ENCODE peak calls at places on chromosomes 6 and 20, in eight cellular contexts. One of them, this sample, is unnamed.

GRCh38 chr6:106688177-106688951 is 59.0 kb downstream of the QRSL1 start:
- DNase-seq in right lobe of liver: no peak
- DNase-seq in dermis blood vessel endothelial cell: no peak
- DNase-seq in cardiac muscle cell: no peak
- DNase-seq in activated gamma-delta T cell treated with anti-CD3 and anti-CD28 coated beads, Interleukin-2, amount 50 U/mL, for 16 hours: no peak
- DNase-seq in AG08395: no peak
- DNase-seq in AML-193: no peak
- DNase-seq in PC-9: no peak
- DNase-seq in this sample: no peak

GRCh38 chr20:1274485-1275313 is 8.6 kb downstream of the SNPH start:
- DNase-seq in cardiac muscle cell: no peak
- DNase-seq in dermis blood vessel endothelial cell: no peak
- DNase-seq in AML-193: no peak
- DNase-seq in AG08395: no peak
- DNase-seq in right lobe of liver: no peak
- DNase-seq in activated gamma-delta T cell treated with anti-CD3 and anti-CD28 coated beads, Interleukin-2, amount 50 U/mL, for 16 hours: no peak
- DNase-seq in PC-9: no peak
- DNase-seq in this sample: no peak

GRCh38 chr20:50610212-50610718 is 81.1 kb downstream of the RIPOR3 start:
- DNase-seq in cardiac muscle cell: no peak
- DNase-seq in dermis blood vessel endothelial cell: no peak
- DNase-seq in AML-193: no peak
- DNase-seq in PC-9: no peak
- DNase-seq in activated gamma-delta T cell treated with anti-CD3 and anti-CD28 coated beads, Interleukin-2, amount 50 U/mL, for 16 hours: no peak
- DNase-seq in AG08395: no peak
- DNase-seq in right lobe of liver: no peak
- DNase-seq in this sample: no peak

GRCh38 chr6:136344420-136344819 is 54.8 kb upstream of the BCLAF1 start:
- DNase-seq in PC-9: no peak
- DNase-seq in activated gamma-delta T cell treated with anti-CD3 and anti-CD28 coated beads, Interleukin-2, amount 50 U/mL, for 16 hours: no peak
- DNase-seq in AML-193: no peak
- DNase-seq in right lobe of liver: no peak
- DNase-seq in dermis blood vessel endothelial cell: peak
- DNase-seq in cardiac muscle cell: peak
- DNase-seq in AG08395: no peak
- DNase-seq in this sample: no peak

GRCh38 chr6:28940294-28940858 is 16.6 kb upstream of the TRIM27 start:
- DNase-seq in dermis blood vessel endothelial cell: no peak
- DNase-seq in PC-9: peak
- DNase-seq in cardiac muscle cell: no peak
- DNase-seq in right lobe of liver: no peak
- DNase-seq in AG08395: peak
- DNase-seq in AML-193: no peak
- DNase-seq in activated gamma-delta T cell treated with anti-CD3 and anti-CD28 coated beads, Interleukin-2, amount 50 U/mL, for 16 hours: no peak
- DNase-seq in this sample: peak

GRCh38 chr20:33169176-33169794 is 1.3 kb downstream of the BPIFA2 start:
- DNase-seq in dermis blood vessel endothelial cell: no peak
- DNase-seq in AML-193: peak
- DNase-seq in right lobe of liver: no peak
- DNase-seq in PC-9: no peak
- DNase-seq in activated gamma-delta T cell treated with anti-CD3 and anti-CD28 coated beads, Interleukin-2, amount 50 U/mL, for 16 hours: no peak
- DNase-seq in AG08395: no peak
- DNase-seq in cardiac muscle cell: no peak
- DNase-seq in this sample: no peak

GRCh38 chr6:36351152-36351571 is 14.5 kb upstream of the BNIP5 start:
- DNase-seq in cardiac muscle cell: peak
- DNase-seq in AG08395: peak
- DNase-seq in right lobe of liver: no peak
- DNase-seq in AML-193: no peak
- DNase-seq in activated gamma-delta T cell treated with anti-CD3 and anti-CD28 coated beads, Interleukin-2, amount 50 U/mL, for 16 hours: no peak
- DNase-seq in PC-9: no peak
- DNase-seq in dermis blood vessel endothelial cell: no peak
- DNase-seq in this sample: no peak

GRCh38 chr6:169701218-169701952 is 444 bp downstream of the WDR27 start:
- DNase-seq in AML-193: no peak
- DNase-seq in activated gamma-delta T cell treated with anti-CD3 and anti-CD28 coated beads, Interleukin-2, amount 50 U/mL, for 16 hours: no peak
- DNase-seq in AG08395: peak
- DNase-seq in PC-9: no peak
- DNase-seq in cardiac muscle cell: no peak
- DNase-seq in right lobe of liver: peak
- DNase-seq in dermis blood vessel endothelial cell: no peak
- DNase-seq in this sample: no peak

GRCh38 chr6:16179970-16180431 is 51.1 kb downstream of the MYLIP start:
- DNase-seq in PC-9: no peak
- DNase-seq in dermis blood vessel endothelial cell: no peak
- DNase-seq in cardiac muscle cell: no peak
- DNase-seq in AML-193: no peak
- DNase-seq in AG08395: no peak
- DNase-seq in right lobe of liver: no peak
- DNase-seq in activated gamma-delta T cell treated with anti-CD3 and anti-CD28 coated beads, Interleukin-2, amount 50 U/mL, for 16 hours: peak
- DNase-seq in this sample: peak

GRCh38 chr6:18457065-18457817 is 70.1 kb downstream of the RNF144B start:
- DNase-seq in AML-193: no peak
- DNase-seq in right lobe of liver: no peak
- DNase-seq in cardiac muscle cell: no peak
- DNase-seq in activated gamma-delta T cell treated with anti-CD3 and anti-CD28 coated beads, Interleukin-2, amount 50 U/mL, for 16 hours: no peak
- DNase-seq in dermis blood vessel endothelial cell: no peak
- DNase-seq in PC-9: no peak
- DNase-seq in AG08395: no peak
- DNase-seq in this sample: no peak

GRCh38 chr6:145116591-145117178 is 618.6 kb downstream of the EPM2A start:
- DNase-seq in activated gamma-delta T cell treated with anti-CD3 and anti-CD28 coated beads, Interleukin-2, amount 50 U/mL, for 16 hours: no peak
- DNase-seq in dermis blood vessel endothelial cell: no peak
- DNase-seq in AG08395: no peak
- DNase-seq in right lobe of liver: no peak
- DNase-seq in cardiac muscle cell: no peak
- DNase-seq in PC-9: peak
- DNase-seq in AML-193: no peak
- DNase-seq in this sample: no peak

GRCh38 chr6:8108031-8108660 is 5.8 kb upstream of the EEF1E1 start:
- DNase-seq in activated gamma-delta T cell treated with anti-CD3 and anti-CD28 coated beads, Interleukin-2, amount 50 U/mL, for 16 hours: no peak
- DNase-seq in PC-9: peak
- DNase-seq in dermis blood vessel endothelial cell: peak
- DNase-seq in right lobe of liver: no peak
- DNase-seq in AML-193: no peak
- DNase-seq in AG08395: peak
- DNase-seq in cardiac muscle cell: peak
- DNase-seq in this sample: no peak

GRCh38 chr20:23205656-23206055 is 119.5 kb upstream of the CD93 start:
- DNase-seq in PC-9: no peak
- DNase-seq in activated gamma-delta T cell treated with anti-CD3 and anti-CD28 coated beads, Interleukin-2, amount 50 U/mL, for 16 hours: no peak
- DNase-seq in right lobe of liver: no peak
- DNase-seq in AG08395: peak
- DNase-seq in cardiac muscle cell: peak
- DNase-seq in AML-193: no peak
- DNase-seq in dermis blood vessel endothelial cell: peak
- DNase-seq in this sample: no peak

GRCh38 chr6:116596815-116597214 is 19.5 kb upstream of the RSPH4A start:
- DNase-seq in AML-193: no peak
- DNase-seq in right lobe of liver: no peak
- DNase-seq in PC-9: no peak
- DNase-seq in dermis blood vessel endothelial cell: peak
- DNase-seq in activated gamma-delta T cell treated with anti-CD3 and anti-CD28 coated beads, Interleukin-2, amount 50 U/mL, for 16 hours: no peak
- DNase-seq in AG08395: no peak
- DNase-seq in cardiac muscle cell: peak
- DNase-seq in this sample: no peak

GRCh38 chr20:3786126-3786484 is 435 bp downstream of the CENPB start:
- DNase-seq in activated gamma-delta T cell treated with anti-CD3 and anti-CD28 coated beads, Interleukin-2, amount 50 U/mL, for 16 hours: no peak
- DNase-seq in AML-193: no peak
- DNase-seq in right lobe of liver: peak
- DNase-seq in cardiac muscle cell: peak
- DNase-seq in PC-9: peak
- DNase-seq in dermis blood vessel endothelial cell: peak
- DNase-seq in AG08395: peak
- DNase-seq in this sample: peak

GRCh38 chr6:67210450-67210849 is 1424.6 kb upstream of the ADGRB3 start:
- DNase-seq in right lobe of liver: no peak
- DNase-seq in AML-193: no peak
- DNase-seq in dermis blood vessel endothelial cell: no peak
- DNase-seq in activated gamma-delta T cell treated with anti-CD3 and anti-CD28 coated beads, Interleukin-2, amount 50 U/mL, for 16 hours: no peak
- DNase-seq in PC-9: no peak
- DNase-seq in cardiac muscle cell: peak
- DNase-seq in AG08395: no peak
- DNase-seq in this sample: no peak

GRCh38 chr20:54172856-54173652 is 732 bp downstream of the CYP24A1 start:
- DNase-seq in AML-193: no peak
- DNase-seq in PC-9: no peak
- DNase-seq in right lobe of liver: no peak
- DNase-seq in AG08395: no peak
- DNase-seq in activated gamma-delta T cell treated with anti-CD3 and anti-CD28 coated beads, Interleukin-2, amount 50 U/mL, for 16 hours: no peak
- DNase-seq in dermis blood vessel endothelial cell: peak
- DNase-seq in cardiac muscle cell: peak
- DNase-seq in this sample: no peak

GRCh38 chr6:35297541-35298481 is at the start of gene DEF6:
- DNase-seq in right lobe of liver: peak
- DNase-seq in AG08395: peak
- DNase-seq in AML-193: peak
- DNase-seq in PC-9: peak
- DNase-seq in activated gamma-delta T cell treated with anti-CD3 and anti-CD28 coated beads, Interleukin-2, amount 50 U/mL, for 16 hours: peak
- DNase-seq in cardiac muscle cell: peak
- DNase-seq in dermis blood vessel endothelial cell: peak
- DNase-seq in this sample: peak

GRCh38 chr6:131949909-131950766 is 1.0 kb downstream of the CCN2 start:
- DNase-seq in AML-193: no peak
- DNase-seq in right lobe of liver: peak
- DNase-seq in dermis blood vessel endothelial cell: peak
- DNase-seq in activated gamma-delta T cell treated with anti-CD3 and anti-CD28 coated beads, Interleukin-2, amount 50 U/mL, for 16 hours: no peak
- DNase-seq in cardiac muscle cell: peak
- DNase-seq in AG08395: peak
- DNase-seq in PC-9: no peak
- DNase-seq in this sample: no peak

GRCh38 chr20:43914697-43915208 is at the start of gene TOX2:
- DNase-seq in cardiac muscle cell: peak
- DNase-seq in dermis blood vessel endothelial cell: peak
- DNase-seq in activated gamma-delta T cell treated with anti-CD3 and anti-CD28 coated beads, Interleukin-2, amount 50 U/mL, for 16 hours: peak
- DNase-seq in AML-193: no peak
- DNase-seq in right lobe of liver: no peak
- DNase-seq in PC-9: no peak
- DNase-seq in AG08395: peak
- DNase-seq in this sample: peak

GRCh38 chr6:147347179-147347881 is 143.1 kb downstream of the STXBP5 start:
- DNase-seq in AML-193: no peak
- DNase-seq in right lobe of liver: no peak
- DNase-seq in activated gamma-delta T cell treated with anti-CD3 and anti-CD28 coated beads, Interleukin-2, amount 50 U/mL, for 16 hours: no peak
- DNase-seq in AG08395: no peak
- DNase-seq in dermis blood vessel endothelial cell: no peak
- DNase-seq in PC-9: no peak
- DNase-seq in cardiac muscle cell: no peak
- DNase-seq in this sample: no peak

GRCh38 chr6:127879685-127880084 is 21.2 kb downstream of the THEMIS start:
- DNase-seq in dermis blood vessel endothelial cell: peak
- DNase-seq in cardiac muscle cell: peak
- DNase-seq in right lobe of liver: no peak
- DNase-seq in AG08395: peak
- DNase-seq in PC-9: no peak
- DNase-seq in activated gamma-delta T cell treated with anti-CD3 and anti-CD28 coated beads, Interleukin-2, amount 50 U/mL, for 16 hours: no peak
- DNase-seq in AML-193: no peak
- DNase-seq in this sample: no peak

GRCh38 chr20:56934888-56935287 is 305.8 kb downstream of the TFAP2C start:
- DNase-seq in cardiac muscle cell: no peak
- DNase-seq in AG08395: no peak
- DNase-seq in AML-193: no peak
- DNase-seq in right lobe of liver: no peak
- DNase-seq in dermis blood vessel endothelial cell: no peak
- DNase-seq in activated gamma-delta T cell treated with anti-CD3 and anti-CD28 coated beads, Interleukin-2, amount 50 U/mL, for 16 hours: no peak
- DNase-seq in PC-9: no peak
- DNase-seq in this sample: no peak

GRCh38 chr20:56418385-56418861 is 6.4 kb downstream of the CASS4 start:
- DNase-seq in PC-9: no peak
- DNase-seq in activated gamma-delta T cell treated with anti-CD3 and anti-CD28 coated beads, Interleukin-2, amount 50 U/mL, for 16 hours: no peak
- DNase-seq in cardiac muscle cell: peak
- DNase-seq in AML-193: no peak
- DNase-seq in AG08395: no peak
- DNase-seq in right lobe of liver: no peak
- DNase-seq in dermis blood vessel endothelial cell: peak
- DNase-seq in this sample: no peak

GRCh38 chr6:92150560-92150959 is 1268.8 kb downstream of the EPHA7 start:
- DNase-seq in PC-9: no peak
- DNase-seq in AML-193: no peak
- DNase-seq in AG08395: no peak
- DNase-seq in cardiac muscle cell: no peak
- DNase-seq in dermis blood vessel endothelial cell: no peak
- DNase-seq in right lobe of liver: no peak
- DNase-seq in activated gamma-delta T cell treated with anti-CD3 and anti-CD28 coated beads, Interleukin-2, amount 50 U/mL, for 16 hours: no peak
- DNase-seq in this sample: no peak

GRCh38 chr20:2453792-2454191 is 16.8 kb downstream of the SNRPB start:
- DNase-seq in AG08395: no peak
- DNase-seq in PC-9: no peak
- DNase-seq in activated gamma-delta T cell treated with anti-CD3 and anti-CD28 coated beads, Interleukin-2, amount 50 U/mL, for 16 hours: no peak
- DNase-seq in AML-193: no peak
- DNase-seq in dermis blood vessel endothelial cell: no peak
- DNase-seq in right lobe of liver: no peak
- DNase-seq in cardiac muscle cell: no peak
- DNase-seq in this sample: no peak

GRCh38 chr6:157235600-157236039 is 87.7 kb downstream of the TMEM242 start:
- DNase-seq in PC-9: no peak
- DNase-seq in cardiac muscle cell: peak
- DNase-seq in activated gamma-delta T cell treated with anti-CD3 and anti-CD28 coated beads, Interleukin-2, amount 50 U/mL, for 16 hours: no peak
- DNase-seq in dermis blood vessel endothelial cell: peak
- DNase-seq in AML-193: no peak
- DNase-seq in AG08395: peak
- DNase-seq in right lobe of liver: peak
- DNase-seq in this sample: peak

This sample was measured in activated CD4-positive, alpha-beta T cell treated with anti-CD3 and anti-CD28 coated beads for 4 hours.